ENCODE peak calls at places on chromosomes 13 and 19, in ten cellular contexts. O is uterus; P is CD8-positive, alpha-beta memory T cell; U is astrocyte; N is CD4-positive, alpha-beta memory T cell; B is heart left ventricle; Y is esophagus muscularis mucosa; W is ascending aorta; R is PC-3; F is MM.1S. I is an unnamed sample.

GRCh38 chr19:45768644-45769053 is 403 bp downstream of the SIX5 start:
- DNase-seq in O (no peak), P (no peak), U (no peak), N (no peak), B (no peak), Y (no peak), W (no peak), R (no peak), F (peak; percentile 44), I (no peak)

GRCh38 chr13:50712469-50712868 is 131.0 kb downstream of the DLEU7 start:
- DNase-seq in O (no peak), P (no peak), U (no peak), N (no peak), B (no peak), Y (no peak), W (no peak), R (no peak), F (no peak), I (no peak)

GRCh38 chr19:19444694-19445155 is 39.2 kb downstream of the GATAD2A start:
- DNase-seq in O (no peak), P (no peak), U (peak; percentile 29), N (peak; percentile 63), B (no peak), Y (no peak), W (no peak), R (peak; percentile 33), F (no peak), I (no peak)

GRCh38 chr13:97020689-97021240 is 26.5 kb upstream of the OXGR1 start:
- DNase-seq in O (no peak), P (no peak), U (no peak), N (no peak), B (no peak), Y (no peak), W (no peak), R (no peak), F (no peak), I (no peak)

GRCh38 chr13:49046002-49046401 is 70.3 kb downstream of the FNDC3A start:
- DNase-seq in O (no peak), P (no peak), U (peak; percentile 61), N (no peak), B (no peak), Y (no peak), W (no peak), R (no peak), F (no peak), I (no peak)

GRCh38 chr13:24911135-24911524 is 147.2 kb downstream of the RNF17 start:
- DNase-seq in O (no peak), P (no peak), U (peak; percentile 50), N (no peak), B (no peak), Y (no peak), W (no peak), R (peak; percentile 91), F (no peak), I (no peak)

GRCh38 chr19:33348301-33349010 is 25.1 kb upstream of the CEBPG start:
- DNase-seq in O (no peak), P (no peak), U (peak; percentile 15), N (no peak), B (no peak), Y (no peak), W (no peak), R (no peak), F (no peak), I (no peak)

GRCh38 chr13:27177852-27178251 is 6.2 kb upstream of the USP12 start:
- DNase-seq in O (no peak), P (no peak), U (no peak), N (no peak), B (no peak), Y (no peak), W (no peak), R (no peak), F (no peak), I (no peak)

GRCh38 chr13:52925775-52926285 is 77.4 kb upstream of the PCDH8 start:
- DNase-seq in O (no peak), P (no peak), U (no peak), N (no peak), B (peak; percentile 20), Y (no peak), W (no peak), R (no peak), F (no peak), I (no peak)

GRCh38 chr13:68588623-68589022 is 1358.5 kb upstream of the PCDH9 start:
- DNase-seq in O (no peak), P (no peak), U (no peak), N (no peak), B (no peak), Y (no peak), W (no peak), R (no peak), F (peak; percentile 17), I (no peak)

GRCh38 chr19:13881231-13881691 is 4.3 kb downstream of the NANOS3 start:
- DNase-seq in O (no peak), P (peak; percentile 22), U (peak; percentile 59), N (no peak), B (no peak), Y (no peak), W (no peak), R (no peak), F (peak; percentile 48), I (no peak)

GRCh38 chr19:16180611-16181010 is 4.6 kb upstream of the FAM32A start:
- DNase-seq in O (no peak), P (no peak), U (peak; percentile 80), N (no peak), B (no peak), Y (no peak), W (no peak), R (peak; percentile 71), F (no peak), I (no peak)

GRCh38 chr13:49052801-49053200 is 77.1 kb downstream of the FNDC3A start:
- DNase-seq in O (no peak), P (no peak), U (peak; percentile 21), N (no peak), B (no peak), Y (no peak), W (no peak), R (no peak), F (no peak), I (no peak)

GRCh38 chr19:48393559-48394330 is at the start of gene GRIN2D:
- DNase-seq in O (no peak), P (peak; percentile 38), U (peak; percentile 31), N (peak; percentile 63), B (no peak), Y (no peak), W (no peak), R (peak; percentile 26), F (no peak), I (peak; percentile 45)

GRCh38 chr19:3151563-3152430 is 16.0 kb downstream of the GNA15 start:
- DNase-seq in O (no peak), P (no peak), U (no peak), N (no peak), B (no peak), Y (no peak), W (no peak), R (no peak), F (no peak), I (peak; percentile 61)
- H3K36me3 ChIP-seq in O (no peaks in the 10 kb centered on the region), P (no peaks in the 10 kb centered on the region), U (no peaks in the 10 kb centered on the region), N (no peaks in the 10 kb centered on the region), B (no peaks in the 10 kb centered on the region), Y (no peaks in the 10 kb centered on the region), W (no peaks in the 10 kb centered on the region), R (no peaks in the 10 kb centered on the region), F (no peaks in the 10 kb centered on the region), I (no peaks in the 10 kb centered on the region)

DNA sequence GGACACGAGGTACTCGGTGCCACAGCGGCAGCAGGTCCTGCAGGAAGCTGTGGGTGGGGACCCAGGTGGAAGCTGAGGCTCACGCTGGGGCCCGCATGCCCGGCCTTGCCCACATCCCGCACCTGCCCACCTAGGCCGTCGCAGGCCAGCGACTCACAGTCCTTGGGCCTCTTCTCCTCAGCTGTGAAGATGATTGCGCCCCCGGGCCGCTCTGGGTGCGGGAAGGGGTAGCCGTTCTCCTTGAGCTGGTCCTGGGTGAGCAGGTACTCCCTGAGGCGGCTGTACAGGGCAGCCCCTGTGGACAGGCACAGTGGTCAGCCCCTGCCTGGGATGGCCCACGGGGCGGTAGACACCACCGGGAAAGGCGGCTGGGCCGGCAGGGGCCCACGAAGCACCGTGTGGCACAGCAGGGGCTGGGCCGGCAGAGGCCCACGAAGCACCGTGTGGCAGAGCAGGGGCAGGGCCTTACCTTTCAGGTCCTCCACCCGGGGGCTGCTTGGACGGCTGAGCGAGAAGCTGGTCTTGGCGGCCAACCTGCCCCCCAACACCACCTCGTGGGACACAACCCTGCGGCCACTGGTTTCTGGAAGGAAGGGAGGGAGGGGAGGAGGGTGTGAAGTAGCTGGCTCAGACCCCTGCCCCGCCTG is 6.6 kb upstream of the ATP8B3 start:
- DNase-seq in O (no peak), P (no peak), U (no peak), N (no peak), B (no peak), Y (no peak), W (no peak), R (no peak), F (no peak), I (peak; percentile 77)
- H3K36me3 ChIP-seq in O (no peaks in the 10 kb centered on the region), P (peaks cover 15% of the 10 kb centered on the region), U (no peaks in the 10 kb centered on the region), N (peaks cover 50% of the 10 kb centered on the region), B (peaks cover 93% of the 10 kb centered on the region), Y (peaks cover 91% of the 10 kb centered on the region), W (peaks cover 88% of the 10 kb centered on the region), R (no peaks in the 10 kb centered on the region), F (peaks cover 10% of the 10 kb centered on the region), I (peaks cover 52% of the 10 kb centered on the region)

DNA sequence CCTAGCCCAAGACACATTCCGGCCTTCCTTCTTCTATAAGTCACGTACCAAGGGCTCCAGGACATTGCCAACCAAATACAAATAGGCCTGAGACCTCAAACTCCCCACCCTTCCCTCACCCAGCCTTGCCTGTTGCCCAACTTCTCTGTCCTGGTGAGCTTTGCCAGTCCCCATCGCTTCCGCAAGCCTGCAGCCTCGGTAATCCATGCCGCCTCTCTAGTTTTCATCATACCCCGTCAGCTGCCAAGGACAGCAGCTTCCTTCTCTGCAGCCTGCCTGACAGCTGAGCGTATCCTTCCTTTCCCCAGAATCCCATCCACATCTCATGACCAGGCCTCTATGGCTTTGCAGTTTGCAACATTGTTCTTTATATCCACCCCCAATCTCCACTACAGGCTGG is 36.6 kb upstream of the POMP start:
- DNase-seq in O (no peak), P (no peak), U (no peak), N (no peak), B (peak; percentile 44), Y (no peak), W (peak; percentile 71), R (no peak), F (no peak), I (no peak)
- H3K36me3 ChIP-seq in O (no peaks in the 10 kb centered on the region), P (no peaks in the 10 kb centered on the region), U (no peaks in the 10 kb centered on the region), N (no peaks in the 10 kb centered on the region), B (no peaks in the 10 kb centered on the region), Y (no peaks in the 10 kb centered on the region), W (no peaks in the 10 kb centered on the region), R (no peaks in the 10 kb centered on the region), F (no peaks in the 10 kb centered on the region), I (no peaks in the 10 kb centered on the region)

DNA sequence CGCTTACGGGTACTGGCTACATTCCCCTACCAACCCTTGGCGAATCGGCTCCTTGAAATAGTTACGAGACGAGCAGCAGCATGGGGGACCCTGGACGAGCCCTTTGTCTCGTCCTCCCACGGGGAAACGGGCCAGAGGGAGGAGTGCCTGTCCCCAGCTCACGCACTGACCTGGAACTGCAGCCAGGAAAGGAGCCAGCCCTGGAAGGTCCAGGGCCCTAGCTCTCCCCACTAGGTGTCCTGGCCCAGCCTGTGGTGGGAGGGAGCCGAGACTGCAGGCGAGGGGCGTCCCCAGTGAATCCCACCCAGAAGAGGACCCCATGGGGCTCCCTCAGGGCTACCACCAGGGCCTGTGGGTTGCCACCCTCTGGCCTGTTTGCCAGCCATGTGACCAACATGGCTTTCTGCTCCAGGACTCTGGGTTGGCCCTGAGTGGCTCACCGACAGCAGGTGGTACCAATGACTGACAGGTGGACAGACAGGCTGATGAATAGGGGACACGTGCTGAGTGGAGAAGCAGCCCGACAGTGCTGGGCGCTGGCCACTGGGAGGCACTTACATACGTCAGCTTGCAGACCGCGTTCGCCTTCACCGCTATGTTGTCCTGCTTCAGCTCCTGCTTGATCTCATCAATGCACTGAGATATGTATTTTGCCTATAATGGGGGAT is 13.2 kb downstream of the AP3D1 start:
- DNase-seq in O (no peak), P (no peak), U (no peak), N (no peak), B (no peak), Y (no peak), W (no peak), R (no peak), F (no peak), I (peak; percentile 45)
- H3K36me3 ChIP-seq in O (no peaks in the 10 kb centered on the region), P (no peaks in the 10 kb centered on the region), U (peaks cover 12% of the 10 kb centered on the region), N (peaks cover 31% of the 10 kb centered on the region), B (peaks cover 55% of the 10 kb centered on the region), Y (peaks cover 50% of the 10 kb centered on the region), W (peaks cover 58% of the 10 kb centered on the region), R (no peaks in the 10 kb centered on the region), F (peaks cover 5% of the 10 kb centered on the region), I (peaks cover 20% of the 10 kb centered on the region)